ENCODE peak calls at places on chromosomes 1 and 21, in seven cellular contexts. E, Y, I, K, W, Z and M are unnamed samples.

GRCh38 chr1:191320062-191320461 is 838.2 kb upstream of the RGS18 start:
- DNase-seq in E (no peak), Y (no peak), I (no peak), K (no peak), W (no peak), Z (no peak), M (no peak)

GRCh38 chr21:35138665-35139381 is 89.7 kb upstream of the RUNX1 start:
- DNase-seq in E (peak), Y (no peak), I (no peak), K (no peak), W (peak), Z (no peak), M (peak)

GRCh38 chr1:117860906-117861610 is 68.4 kb downstream of the GDAP2 start:
- DNase-seq in E (peak), Y (no peak), I (no peak), K (no peak), W (peak), Z (no peak), M (no peak)

GRCh38 chr1:55040083-55040952 is 970 bp downstream of the PCSK9 start:
- DNase-seq in E (no peak), Y (no peak), I (peak), K (no peak), W (no peak), Z (peak), M (no peak)

GRCh38 chr1:51222136-51222787 is 13.8 kb upstream of the RNF11 start:
- DNase-seq in E (no peak), Y (no peak), I (no peak), K (no peak), W (no peak), Z (no peak), M (no peak)

GRCh38 chr1:26472330-26472900 is at the start of gene HMGN2:
- DNase-seq in E (peak), Y (peak), I (peak), K (peak), W (peak), Z (peak), M (peak)

GRCh38 chr1:213669964-213670691 is 317.6 kb upstream of the PROX1 start:
- DNase-seq in E (no peak), Y (peak), I (peak), K (no peak), W (no peak), Z (peak), M (no peak)

GRCh38 chr1:11501491-11501897 is 22.5 kb downstream of the DISP3 start:
- DNase-seq in E (no peak), Y (peak), I (no peak), K (no peak), W (no peak), Z (no peak), M (no peak)

GRCh38 chr1:214850432-214851010 is 232.0 kb upstream of the KCNK2 start:
- DNase-seq in E (no peak), Y (no peak), I (no peak), K (no peak), W (peak), Z (no peak), M (no peak)

GRCh38 chr21:17783816-17784598 is 35.1 kb downstream of the C21orf91 start:
- DNase-seq in E (no peak), Y (no peak), I (no peak), K (no peak), W (no peak), Z (no peak), M (no peak)

GRCh38 chr21:17786219-17787181 is 32.7 kb downstream of the C21orf91 start:
- DNase-seq in E (no peak), Y (no peak), I (no peak), K (no peak), W (no peak), Z (no peak), M (no peak)

GRCh38 chr21:17785403-17785788 is 33.8 kb downstream of the C21orf91 start:
- DNase-seq in E (no peak), Y (no peak), I (no peak), K (no peak), W (no peak), Z (no peak), M (no peak)

GRCh38 chr21:17783003-17783402 is 36.2 kb downstream of the C21orf91 start:
- DNase-seq in E (no peak), Y (no peak), I (no peak), K (no peak), W (no peak), Z (no peak), M (no peak)

GRCh38 chr21:17784604-17785402 is 34.4 kb downstream of the C21orf91 start:
- DNase-seq in E (no peak), Y (no peak), I (no peak), K (no peak), W (no peak), Z (no peak), M (no peak)
- H3K4ac ChIP-seq in E (no peak), Y (no peak), I (no peak), K (no peak), W (no peak), Z (no peak), M (no peak)

DNA sequence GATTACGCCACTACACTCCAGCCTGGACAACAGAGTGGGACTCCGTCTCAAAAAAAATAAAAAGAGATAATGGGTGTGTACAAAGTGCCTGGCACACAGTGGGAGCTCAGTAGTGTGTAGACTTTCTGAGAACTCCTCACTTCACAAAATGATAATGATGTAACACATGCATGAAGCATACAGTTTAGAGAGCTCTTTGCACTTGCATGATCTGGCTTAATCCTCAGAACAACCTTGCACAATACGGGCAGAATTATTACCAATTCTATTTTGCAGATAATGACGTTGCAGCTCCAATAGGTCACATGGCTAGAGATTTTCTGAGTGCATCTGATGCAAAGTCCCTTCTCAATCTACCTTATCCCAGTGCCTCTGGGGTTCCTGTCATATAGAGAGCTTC is 71.4 kb downstream of the CD247 start:
- DNase-seq in E (no peak), Y (no peak), I (no peak), K (no peak), W (no peak), Z (no peak), M (no peak)
- H3K4ac ChIP-seq in E (no peak), Y (no peak), I (no peak), K (no peak), W (no peak), Z (no peak), M (no peak)

GRCh38 chr21:38965241-38965640 is 159.5 kb downstream of the ETS2 start:
- DNase-seq in E (peak), Y (no peak), I (no peak), K (no peak), W (peak), Z (no peak), M (peak)
- H3K4ac ChIP-seq in E (peak), Y (no peak), I (no peak), K (no peak), W (peak), Z (no peak), M (peak)

DNA sequence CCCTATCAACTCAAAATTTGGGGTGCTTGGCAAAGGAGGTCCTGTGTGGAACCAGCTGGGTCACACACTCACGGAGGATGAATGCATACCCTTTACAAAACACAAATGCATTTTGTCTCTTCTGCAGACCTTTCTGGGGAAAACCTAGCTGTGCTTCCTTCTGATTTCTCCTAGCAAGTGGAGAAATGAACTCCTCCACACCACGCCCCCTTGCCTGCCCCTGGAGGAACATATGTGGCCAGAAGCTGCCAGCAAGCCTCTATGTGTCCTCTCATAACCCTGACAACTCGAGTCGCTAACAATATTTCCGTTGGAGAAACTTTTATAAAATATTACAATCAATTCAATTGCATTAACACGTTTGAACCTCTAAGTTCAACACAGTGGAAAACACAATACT is 70.6 kb downstream of the RRAGC start:
- DNase-seq in E (no peak), Y (no peak), I (no peak), K (no peak), W (no peak), Z (peak), M (no peak)
- H3K4ac ChIP-seq in E (no peak), Y (no peak), I (no peak), K (no peak), W (no peak), Z (no peak), M (no peak)

GRCh38 chr1:46545784-46546183 is 5.7 kb downstream of the KNCN start:
- DNase-seq in E (no peak), Y (no peak), I (no peak), K (no peak), W (no peak), Z (no peak), M (no peak)
- H3K4ac ChIP-seq in E (no peak), Y (no peak), I (no peak), K (no peak), W (no peak), Z (no peak), M (no peak)

GRCh38 chr1:95754412-95754811 is 520.4 kb downstream of the RWDD3 start:
- DNase-seq in E (no peak), Y (no peak), I (no peak), K (no peak), W (no peak), Z (no peak), M (no peak)

GRCh38 chr1:95752515-95753381 is 518.7 kb downstream of the RWDD3 start:
- DNase-seq in E (no peak), Y (no peak), I (no peak), K (no peak), W (no peak), Z (no peak), M (no peak)

DNA sequence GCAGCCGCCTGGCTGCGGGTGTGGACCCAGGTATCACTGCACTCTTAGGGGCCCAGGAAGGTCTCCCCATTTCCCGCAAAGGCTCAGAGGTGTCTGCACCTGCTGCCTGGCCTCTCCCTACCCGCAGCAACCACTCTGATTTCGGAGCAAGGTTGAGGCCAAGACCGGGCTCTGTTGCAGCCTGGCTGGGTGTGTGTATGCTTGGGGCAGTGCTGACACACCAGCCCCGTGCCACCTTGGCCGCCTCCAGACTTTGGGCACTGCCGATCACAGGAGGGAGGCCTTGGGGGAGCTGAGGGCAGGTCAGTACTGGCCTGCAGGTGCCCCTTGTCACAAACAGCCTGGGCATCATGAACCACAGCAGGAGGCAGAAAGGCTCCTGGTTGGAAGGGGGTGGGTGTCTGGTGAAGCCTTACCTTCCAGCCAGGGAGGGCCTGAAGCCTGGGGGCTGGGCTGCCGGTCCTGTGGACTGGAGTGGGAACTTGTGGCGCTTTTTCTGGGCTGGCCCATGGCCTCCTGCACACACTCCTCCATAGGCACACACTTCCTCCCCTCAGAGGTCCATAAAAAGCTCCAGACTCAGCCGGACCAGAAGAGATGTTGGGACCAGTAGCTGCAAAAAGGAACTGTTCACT is 519.5 kb downstream of the RWDD3 start:
- DNase-seq in E (no peak), Y (no peak), I (no peak), K (no peak), W (no peak), Z (no peak), M (no peak)
- H3K4ac ChIP-seq in E (no peak), Y (no peak), I (no peak), K (no peak), W (no peak), Z (no peak), M (no peak)

GRCh38 chr1:41700986-41701535 is 216.6 kb upstream of the EDN2 start:
- DNase-seq in E (no peak), Y (no peak), I (no peak), K (no peak), W (no peak), Z (no peak), M (no peak)
- H3K4ac ChIP-seq in E (no peak), Y (no peak), I (no peak), K (no peak), W (no peak), Z (no peak), M (no peak)

GRCh38 chr1:91981996-91982609 is 32.9 kb downstream of the BRDT start:
- DNase-seq in E (no peak), Y (no peak), I (no peak), K (no peak), W (no peak), Z (no peak), M (no peak)
- H3K4ac ChIP-seq in E (no peak), Y (no peak), I (no peak), K (no peak), W (no peak), Z (no peak), M (no peak)

DNA sequence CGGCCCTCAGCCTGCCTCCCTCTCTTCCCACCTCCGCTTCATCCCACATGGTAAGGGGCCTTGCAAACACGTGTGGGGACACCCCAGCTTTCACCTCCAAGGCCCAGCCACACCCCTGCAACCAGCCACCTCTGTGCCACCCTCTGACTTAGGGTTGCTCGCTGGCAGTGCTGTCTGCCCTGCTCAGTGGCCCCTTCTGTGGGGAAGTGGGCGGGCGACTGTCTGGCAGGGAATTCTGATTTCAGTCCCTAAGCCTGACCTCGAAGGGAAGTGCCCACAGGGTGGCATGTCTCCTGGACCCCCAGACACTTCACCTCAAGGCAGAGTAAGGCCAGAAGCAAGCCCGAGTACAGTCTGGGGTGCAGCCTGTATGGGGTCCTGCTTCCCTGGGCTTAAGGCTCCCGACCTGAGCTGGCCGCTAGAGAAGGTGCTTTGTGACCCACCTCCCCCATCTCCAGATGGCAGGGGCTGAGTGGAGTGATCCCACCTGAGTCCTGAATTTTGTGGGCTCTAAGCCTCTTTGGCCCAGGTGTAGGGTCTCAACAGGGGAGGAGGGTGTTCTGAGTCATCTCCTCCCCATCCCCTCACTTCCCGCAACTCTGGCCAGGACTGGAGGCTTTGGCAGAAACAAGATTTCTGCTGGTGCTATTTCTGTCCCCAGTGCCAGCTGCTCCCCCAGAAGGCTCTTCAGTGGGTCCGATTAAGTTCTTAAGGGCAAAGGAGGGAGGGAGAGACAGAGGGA is 7.1 kb downstream of the RD3 start:
- DNase-seq in E (no peak), Y (no peak), I (no peak), K (no peak), W (no peak), Z (no peak), M (no peak)
- H3K4ac ChIP-seq in E (no peak), Y (no peak), I (no peak), K (no peak), W (no peak), Z (no peak), M (no peak)